ENCODE peak calls at places on chromosomes 13 and 19, in four cellular contexts. C is CD8-positive, alpha-beta T cell; M is GM23248; G is CD4-positive, CD25-positive, alpha-beta regulatory T cell. I is an unnamed sample. For H3K27me3 and H3K4me1, the result is how much of the 10 kb centered on the place peaks cover.

GRCh38 chr13:97285221-97285955 is 63.3 kb downstream of the MBNL2 start:
- DNase-seq in C (no peak), M (no peak), G (no peak), I (no peak)

GRCh38 chr13:28357846-28358496 is 137.0 kb downstream of the FLT1 start:
- DNase-seq in C (no peak), M (no peak), G (peak), I (no peak)

GRCh38 chr13:105655046-105655445 is 880.4 kb downstream of the EFNB2 start:
- DNase-seq in C (no peak), M (no peak), G (no peak), I (no peak)

GRCh38 chr19:41795031-41795461 is 1.3 kb upstream of the CEACAM3 start:
- DNase-seq in C (peak), M (peak), G (peak), I (peak)

GRCh38 chr19:49701271-49701786 is 10.4 kb downstream of the CPT1C start:
- DNase-seq in C (no peak), M (no peak), G (no peak), I (no peak)

GRCh38 chr19:50794778-50795664 is 4.8 kb downstream of the ACP4 start:
- DNase-seq in C (no peak), M (peak), G (no peak), I (peak)

GRCh38 chr13:96075953-96076543 is 13.9 kb upstream of the HS6ST3 start:
- DNase-seq in C (no peak), M (peak), G (no peak), I (no peak)

GRCh38 chr13:66933994-66934393 is 296.1 kb downstream of the PCDH9 start:
- DNase-seq in C (no peak), M (peak), G (no peak), I (no peak)

GRCh38 chr19:38072776-38073411 is 151.1 kb downstream of the DPF1 start:
- DNase-seq in C (no peak), M (no peak), G (no peak), I (no peak)

GRCh38 chr13:44306401-44307192 is 67.0 kb upstream of the SERP2 start:
- DNase-seq in C (no peak), M (peak), G (no peak), I (peak)

GRCh38 chr19:35074426-35075201 is 33.1 kb downstream of the HPN start:
- DNase-seq in C (no peak), M (no peak), G (no peak), I (no peak)

GRCh38 chr19:41399091-41399490 is 1.5 kb downstream of the BCKDHA start:
- DNase-seq in C (no peak), M (no peak), G (no peak), I (no peak)

GRCh38 chr19:48413879-48414623 is 20.6 kb downstream of the GRIN2D start:
- DNase-seq in C (no peak), M (peak), G (no peak), I (no peak)

GRCh38 chr13:47459512-47459911 is 541.6 kb downstream of the SUCLA2 start:
- DNase-seq in C (no peak), M (peak), G (no peak), I (no peak)

GRCh38 chr13:19321222-19321621 is 139.6 kb upstream of the TUBA3C start:
- DNase-seq in C (no peak), M (no peak), G (no peak), I (no peak)

GRCh38 chr19:11495481-11495880 is 10.2 kb downstream of the ZNF653 start:
- DNase-seq in C (no peak), M (no peak), G (no peak), I (no peak)

GRCh38 chr13:50596103-50596502 is 247.4 kb downstream of the DLEU7 start:
- DNase-seq in C (no peak), M (no peak), G (no peak), I (peak)

GRCh38 chr19:703651-704446 is 4.9 kb upstream of the PALM start:
- DNase-seq in C (peak), M (peak), G (peak), I (peak)

DNA sequence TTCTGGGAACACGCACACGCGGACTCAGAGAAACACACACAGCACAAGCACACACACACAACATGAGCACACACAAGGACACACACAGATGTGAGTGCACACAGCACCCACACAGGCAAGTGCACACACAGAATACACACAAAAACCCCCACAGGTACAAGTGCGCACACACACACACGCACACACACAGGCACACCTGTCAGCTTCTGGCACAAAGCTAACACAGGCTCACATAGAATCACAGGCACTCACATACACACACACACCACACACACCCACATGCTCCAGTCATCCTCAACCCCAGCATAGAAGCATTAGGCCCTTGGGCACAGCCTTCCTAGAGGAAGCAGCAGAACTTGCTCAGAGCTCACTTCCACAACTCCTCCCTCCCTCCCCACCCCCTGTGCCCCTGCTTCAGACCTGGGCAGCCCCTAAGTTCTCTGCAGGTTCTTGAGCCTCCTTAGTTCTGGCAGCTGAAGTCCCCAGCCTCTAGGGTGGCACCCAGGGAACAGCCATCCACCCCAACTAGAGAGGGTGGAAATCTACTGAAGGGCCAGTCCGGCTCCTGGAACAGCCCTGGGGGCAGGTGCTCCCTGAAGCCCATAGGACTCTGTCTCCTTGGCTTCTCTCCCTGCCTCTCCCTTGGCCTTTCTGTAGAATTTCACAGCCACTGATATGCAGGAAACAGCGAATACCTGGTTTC is 129.9 kb upstream of the VSTM2B start:
- DNase-seq in C (no peak), M (no peak), G (no peak), I (no peak)
- H3K27me3 ChIP-seq in C (under half), M (under half), G (under half), I (under half)

GRCh38 chr13:113656831-113657671 is 947 bp downstream of the ATP4B start:
- DNase-seq in C (no peak), M (no peak), G (no peak), I (no peak)
- H3K4me1 ChIP-seq in C (under half), M (under half), G (under half), I (under half)

GRCh38 chr13:38980628-38981078 is 10.0 kb downstream of the STOML3 start:
- DNase-seq in C (no peak), M (no peak), G (no peak), I (no peak)

GRCh38 chr13:38979891-38980627 is 10.6 kb downstream of the STOML3 start:
- DNase-seq in C (no peak), M (peak), G (no peak), I (no peak)

GRCh38 chr13:38981096-38981495 is 9.5 kb downstream of the STOML3 start:
- DNase-seq in C (no peak), M (no peak), G (no peak), I (no peak)
- H3K27me3 ChIP-seq in C (under half), M (under half), G (under half), I (under half)

GRCh38 chr13:73058741-73059459 is at the start of gene KLF5:
- DNase-seq in C (peak), M (peak), G (peak), I (peak)
- H3K4me1 ChIP-seq in C (under half), M (under half), G (under half), I (under half)

DNA sequence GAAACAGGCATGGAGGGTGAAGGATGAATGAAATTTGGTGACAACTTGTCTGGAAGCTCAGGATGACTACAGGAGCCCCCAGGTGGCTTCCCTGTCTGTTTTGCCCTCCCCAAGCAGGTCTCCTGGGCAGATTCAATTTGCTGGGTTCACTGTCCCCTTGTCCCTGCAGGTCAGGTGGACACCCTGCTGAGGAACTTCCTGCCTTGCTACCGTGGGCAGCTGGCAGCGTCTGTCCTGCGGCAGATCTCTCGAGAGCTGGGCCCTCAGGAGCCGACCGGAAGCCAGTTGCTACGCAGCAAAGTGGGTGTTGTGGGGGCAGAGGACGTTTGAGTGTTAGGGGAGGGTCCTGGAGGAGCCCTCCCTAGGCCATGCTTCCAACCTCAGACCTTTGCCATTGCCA is 19.1 kb downstream of the PGLS start:
- DNase-seq in C (no peak), M (no peak), G (no peak), I (no peak)
- H3K27me3 ChIP-seq in C (under half), M (under half), G (under half), I (under half)

GRCh38 chr19:18435185-18435841 is 2.6 kb downstream of the ISYNA1 start:
- DNase-seq in C (no peak), M (peak), G (no peak), I (no peak)
- H3K4me1 ChIP-seq in C (under half), M (under half), G (under half), I (under half)

GRCh38 chr19:15287496-15287895 is 44.8 kb downstream of the BRD4 start:
- DNase-seq in C (no peak), M (no peak), G (no peak), I (peak)

GRCh38 chr19:15284896-15285295 is 47.4 kb downstream of the BRD4 start:
- DNase-seq in C (no peak), M (no peak), G (no peak), I (no peak)

GRCh38 chr19:15288146-15288963 is 44.0 kb downstream of the BRD4 start:
- DNase-seq in C (no peak), M (peak), G (peak), I (peak)

GRCh38 chr19:15285896-15286591 is 46.3 kb downstream of the BRD4 start:
- DNase-seq in C (no peak), M (no peak), G (no peak), I (no peak)

DNA sequence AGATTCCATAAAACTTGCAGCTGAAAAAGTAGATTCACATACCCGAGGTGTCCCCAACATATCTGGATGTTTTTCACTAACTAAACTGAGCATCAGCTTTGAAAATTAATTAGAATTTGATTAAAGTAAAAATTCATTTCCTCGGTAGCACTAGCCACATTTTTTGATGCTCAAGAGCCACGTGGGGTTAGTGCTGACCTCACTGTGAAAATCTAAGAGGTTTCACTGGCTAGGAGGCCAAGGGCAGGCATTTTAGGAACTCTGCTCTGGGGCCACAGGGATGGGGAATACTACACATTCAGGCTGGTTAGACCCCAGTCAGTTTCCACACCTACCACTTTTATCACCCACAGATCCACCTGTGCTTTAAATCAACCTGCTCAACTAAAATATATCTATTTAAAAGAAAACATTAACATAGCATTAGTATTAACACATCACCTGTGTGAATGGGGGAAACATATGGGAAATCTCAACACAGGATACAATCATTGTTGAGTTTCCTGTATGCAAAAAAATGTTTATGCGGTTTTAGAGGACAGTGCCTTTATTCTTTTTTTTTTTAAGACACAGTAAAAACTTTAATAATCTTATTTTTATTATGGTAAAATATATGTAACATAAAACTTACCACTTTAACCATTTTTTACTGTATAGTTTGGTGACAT is 45.5 kb downstream of the BRD4 start:
- DNase-seq in C (no peak), M (no peak), G (no peak), I (no peak)
- H3K27me3 ChIP-seq in C (under half), M (under half), G (under half), I (under half)